ENCODE peak calls at places on chromosomes 3 and 15, in ten cellular contexts. One of them, this sample, is unnamed.
A peak's percentile ranks its signal among the peaks of the same experiment; 100 is the strongest.

GRCh38 chr3:84836961-84837360 is 121.8 kb upstream of the CADM2 start:
- ATAC-seq in body of pancreas: peak; percentile 63
- ATAC-seq in HepG2: peak; percentile 33
- ATAC-seq in right lobe of liver: no peak
- ATAC-seq in upper lobe of left lung: peak; percentile 75
- ATAC-seq in heart left ventricle: no peak
- ATAC-seq in GM12878: no peak
- ATAC-seq in A549: no peak
- ATAC-seq in HCT116: no peak
- ATAC-seq in gastrocnemius medialis: no peak
- ATAC-seq in this sample: no peak

GRCh38 chr3:127349501-127350171 is 61.8 kb upstream of the PRR20G start:
- ATAC-seq in body of pancreas: no peak
- ATAC-seq in HepG2: no peak
- ATAC-seq in right lobe of liver: no peak
- ATAC-seq in upper lobe of left lung: peak; percentile 56
- ATAC-seq in heart left ventricle: peak; percentile 34
- ATAC-seq in GM12878: no peak
- ATAC-seq in A549: no peak
- ATAC-seq in HCT116: no peak
- ATAC-seq in gastrocnemius medialis: no peak
- ATAC-seq in this sample: no peak

GRCh38 chr3:191330309-191330712 is at the start of gene UTS2B:
- ATAC-seq in body of pancreas: peak; percentile 24
- ATAC-seq in HepG2: peak; percentile 14
- ATAC-seq in right lobe of liver: peak; percentile 11
- ATAC-seq in upper lobe of left lung: peak; percentile 47
- ATAC-seq in heart left ventricle: peak; percentile 5
- ATAC-seq in GM12878: peak; percentile 4
- ATAC-seq in A549: peak; percentile 16
- ATAC-seq in HCT116: peak; percentile 33
- ATAC-seq in gastrocnemius medialis: peak; percentile 9
- ATAC-seq in this sample: no peak

GRCh38 chr3:47225310-47225906 is 57.2 kb downstream of the KIF9 start:
- ATAC-seq in body of pancreas: no peak
- ATAC-seq in HepG2: no peak
- ATAC-seq in right lobe of liver: peak; percentile 50
- ATAC-seq in upper lobe of left lung: no peak
- ATAC-seq in heart left ventricle: no peak
- ATAC-seq in GM12878: peak; percentile 85
- ATAC-seq in A549: no peak
- ATAC-seq in HCT116: no peak
- ATAC-seq in gastrocnemius medialis: no peak
- ATAC-seq in this sample: no peak

GRCh38 chr15:36921484-36922091 is 178.8 kb downstream of the MEIS2 start:
- ATAC-seq in body of pancreas: no peak
- ATAC-seq in HepG2: no peak
- ATAC-seq in right lobe of liver: peak; percentile 65
- ATAC-seq in upper lobe of left lung: no peak
- ATAC-seq in heart left ventricle: peak; percentile 77
- ATAC-seq in GM12878: no peak
- ATAC-seq in A549: no peak
- ATAC-seq in HCT116: no peak
- ATAC-seq in gastrocnemius medialis: no peak
- ATAC-seq in this sample: no peak

GRCh38 chr15:53312707-53313106 is 446.8 kb downstream of the WDR72 start:
- ATAC-seq in body of pancreas: no peak
- ATAC-seq in HepG2: no peak
- ATAC-seq in right lobe of liver: no peak
- ATAC-seq in upper lobe of left lung: no peak
- ATAC-seq in heart left ventricle: no peak
- ATAC-seq in GM12878: no peak
- ATAC-seq in A549: no peak
- ATAC-seq in HCT116: no peak
- ATAC-seq in gastrocnemius medialis: peak; percentile 64
- ATAC-seq in this sample: no peak

GRCh38 chr3:41600616-41601015 is 361.3 kb downstream of the ULK4 start:
- ATAC-seq in body of pancreas: no peak
- ATAC-seq in HepG2: no peak
- ATAC-seq in right lobe of liver: no peak
- ATAC-seq in upper lobe of left lung: no peak
- ATAC-seq in heart left ventricle: no peak
- ATAC-seq in GM12878: no peak
- ATAC-seq in A549: no peak
- ATAC-seq in HCT116: no peak
- ATAC-seq in gastrocnemius medialis: no peak
- ATAC-seq in this sample: no peak

GRCh38 chr15:63473749-63473998 is 30.7 kb upstream of the USP3 start:
- ATAC-seq in body of pancreas: no peak
- ATAC-seq in HepG2: no peak
- ATAC-seq in right lobe of liver: no peak
- ATAC-seq in upper lobe of left lung: no peak
- ATAC-seq in heart left ventricle: no peak
- ATAC-seq in GM12878: peak; percentile 20
- ATAC-seq in A549: no peak
- ATAC-seq in HCT116: no peak
- ATAC-seq in gastrocnemius medialis: no peak
- ATAC-seq in this sample: no peak

GRCh38 chr15:25450163-25450562 is 11.3 kb upstream of the UBE3A start:
- ATAC-seq in body of pancreas: no peak
- ATAC-seq in HepG2: no peak
- ATAC-seq in right lobe of liver: no peak
- ATAC-seq in upper lobe of left lung: no peak
- ATAC-seq in heart left ventricle: no peak
- ATAC-seq in GM12878: no peak
- ATAC-seq in A549: no peak
- ATAC-seq in HCT116: no peak
- ATAC-seq in gastrocnemius medialis: no peak
- ATAC-seq in this sample: no peak

GRCh38 chr3:152849996-152850578 is 15.2 kb downstream of the P2RY1 start:
- ATAC-seq in body of pancreas: no peak
- ATAC-seq in HepG2: no peak
- ATAC-seq in right lobe of liver: no peak
- ATAC-seq in upper lobe of left lung: no peak
- ATAC-seq in heart left ventricle: no peak
- ATAC-seq in GM12878: no peak
- ATAC-seq in A549: no peak
- ATAC-seq in HCT116: no peak
- ATAC-seq in gastrocnemius medialis: no peak
- ATAC-seq in this sample: no peak

GRCh38 chr3:104868291-104868690 is 498.4 kb upstream of the ALCAM start:
- ATAC-seq in body of pancreas: no peak
- ATAC-seq in HepG2: no peak
- ATAC-seq in right lobe of liver: no peak
- ATAC-seq in upper lobe of left lung: no peak
- ATAC-seq in heart left ventricle: no peak
- ATAC-seq in GM12878: no peak
- ATAC-seq in A549: no peak
- ATAC-seq in HCT116: no peak
- ATAC-seq in gastrocnemius medialis: no peak
- ATAC-seq in this sample: no peak

GRCh38 chr3:186362409-186362757 is 349 bp upstream of the DGKG start:
- ATAC-seq in body of pancreas: no peak
- ATAC-seq in HepG2: peak; percentile 64
- ATAC-seq in right lobe of liver: no peak
- ATAC-seq in upper lobe of left lung: no peak
- ATAC-seq in heart left ventricle: no peak
- ATAC-seq in GM12878: peak; percentile 38
- ATAC-seq in A549: peak; percentile 58
- ATAC-seq in HCT116: no peak
- ATAC-seq in gastrocnemius medialis: no peak
- ATAC-seq in this sample: no peak

GRCh38 chr3:4994144-4994730 is 15.0 kb downstream of the BHLHE40 start:
- ATAC-seq in body of pancreas: peak; percentile 39
- ATAC-seq in HepG2: no peak
- ATAC-seq in right lobe of liver: no peak
- ATAC-seq in upper lobe of left lung: no peak
- ATAC-seq in heart left ventricle: no peak
- ATAC-seq in GM12878: peak; percentile 40
- ATAC-seq in A549: peak; percentile 37
- ATAC-seq in HCT116: peak; percentile 31
- ATAC-seq in gastrocnemius medialis: peak; percentile 21
- ATAC-seq in this sample: no peak

GRCh38 chr3:130609580-130609979 is 92.6 kb downstream of the COL6A6 start:
- ATAC-seq in body of pancreas: no peak
- ATAC-seq in HepG2: no peak
- ATAC-seq in right lobe of liver: peak; percentile 48
- ATAC-seq in upper lobe of left lung: no peak
- ATAC-seq in heart left ventricle: peak; percentile 13
- ATAC-seq in GM12878: no peak
- ATAC-seq in A549: no peak
- ATAC-seq in HCT116: no peak
- ATAC-seq in gastrocnemius medialis: no peak
- ATAC-seq in this sample: peak; percentile 48

GRCh38 chr3:108345492-108346205 is 49.3 kb downstream of the HHLA2 start:
- ATAC-seq in body of pancreas: peak; percentile 97
- ATAC-seq in HepG2: no peak
- ATAC-seq in right lobe of liver: no peak
- ATAC-seq in upper lobe of left lung: no peak
- ATAC-seq in heart left ventricle: no peak
- ATAC-seq in GM12878: peak; percentile 21
- ATAC-seq in A549: no peak
- ATAC-seq in HCT116: no peak
- ATAC-seq in gastrocnemius medialis: no peak
- ATAC-seq in this sample: no peak

GRCh38 chr3:149812606-149813366 is at the start of gene RNF13:
- ATAC-seq in body of pancreas: peak; percentile 94
- ATAC-seq in HepG2: peak; percentile 97
- ATAC-seq in right lobe of liver: peak; percentile 90
- ATAC-seq in upper lobe of left lung: peak; percentile 98
- ATAC-seq in heart left ventricle: peak; percentile 97
- ATAC-seq in GM12878: peak; percentile 94
- ATAC-seq in A549: peak; percentile 93
- ATAC-seq in HCT116: peak; percentile 89
- ATAC-seq in gastrocnemius medialis: peak; percentile 91
- ATAC-seq in this sample: peak; percentile 96
- TF ChIP-seq POLR2A in body of pancreas: peak; percentile 92
- TF ChIP-seq POLR2A in HepG2: peak; percentile 80
- TF ChIP-seq POLR2A in right lobe of liver: peak; percentile 88
- TF ChIP-seq POLR2A in upper lobe of left lung: peak; percentile 81
- TF ChIP-seq POLR2A in heart left ventricle: no peak
- TF ChIP-seq POLR2A in GM12878: peak; percentile 83
- TF ChIP-seq POLR2A in A549: peak; percentile 78
- TF ChIP-seq POLR2A in HCT116: peak; percentile 95
- TF ChIP-seq POLR2A in gastrocnemius medialis: peak; percentile 75
- TF ChIP-seq POLR2A in this sample: peak; percentile 75

GRCh38 chr15:73927476-73928240 is 1.4 kb downstream of the LOXL1 start:
- ATAC-seq in body of pancreas: peak; percentile 74
- ATAC-seq in HepG2: peak; percentile 74
- ATAC-seq in right lobe of liver: peak; percentile 45
- ATAC-seq in upper lobe of left lung: peak; percentile 57
- ATAC-seq in heart left ventricle: peak; percentile 57
- ATAC-seq in GM12878: peak; percentile 84
- ATAC-seq in A549: peak; percentile 81
- ATAC-seq in HCT116: peak; percentile 83
- ATAC-seq in gastrocnemius medialis: peak; percentile 59
- ATAC-seq in this sample: peak; percentile 48
- TF ChIP-seq CTCF in body of pancreas: peak; percentile 38
- TF ChIP-seq CTCF in HepG2: peak; percentile 39
- TF ChIP-seq CTCF in right lobe of liver: peak; percentile 26
- TF ChIP-seq CTCF in upper lobe of left lung: peak; percentile 36
- TF ChIP-seq CTCF in heart left ventricle: peak; percentile 41
- TF ChIP-seq CTCF in GM12878: peak; percentile 45
- TF ChIP-seq CTCF in A549: peak; percentile 63
- TF ChIP-seq CTCF in HCT116: peak; percentile 76
- TF ChIP-seq CTCF in gastrocnemius medialis: no peak
- TF ChIP-seq CTCF in this sample: no peak

GRCh38 chr15:40160689-40161688 is at the start of gene BUB1B:
- ATAC-seq in body of pancreas: peak; percentile 99
- ATAC-seq in HepG2: peak; percentile 91
- ATAC-seq in right lobe of liver: peak; percentile 99
- ATAC-seq in upper lobe of left lung: peak; percentile 95
- ATAC-seq in heart left ventricle: peak; percentile 99
- ATAC-seq in GM12878: peak; percentile 88
- ATAC-seq in A549: peak; percentile 97
- ATAC-seq in HCT116: peak; percentile 93
- ATAC-seq in gastrocnemius medialis: peak; percentile 99
- ATAC-seq in this sample: peak; percentile 98
- TF ChIP-seq POLR2A in body of pancreas: no peak
- TF ChIP-seq POLR2A in HepG2: peak; percentile 62
- TF ChIP-seq POLR2A in right lobe of liver: no peak
- TF ChIP-seq POLR2A in upper lobe of left lung: no peak
- TF ChIP-seq POLR2A in heart left ventricle: no peak
- TF ChIP-seq POLR2A in GM12878: peak; percentile 92
- TF ChIP-seq POLR2A in A549: peak; percentile 19
- TF ChIP-seq POLR2A in HCT116: peak; percentile 75
- TF ChIP-seq POLR2A in gastrocnemius medialis: no peak
- TF ChIP-seq POLR2A in this sample: no peak

GRCh38 chr3:8990266-8991215 is 27.3 kb upstream of the RAD18 start:
- ATAC-seq in body of pancreas: no peak
- ATAC-seq in HepG2: no peak
- ATAC-seq in right lobe of liver: no peak
- ATAC-seq in upper lobe of left lung: no peak
- ATAC-seq in heart left ventricle: no peak
- ATAC-seq in GM12878: no peak
- ATAC-seq in A549: no peak
- ATAC-seq in HCT116: no peak
- ATAC-seq in gastrocnemius medialis: no peak
- ATAC-seq in this sample: no peak
- TF ChIP-seq CTCF in body of pancreas: no peak
- TF ChIP-seq CTCF in HepG2: no peak
- TF ChIP-seq CTCF in right lobe of liver: no peak
- TF ChIP-seq CTCF in upper lobe of left lung: no peak
- TF ChIP-seq CTCF in heart left ventricle: no peak
- TF ChIP-seq CTCF in GM12878: no peak
- TF ChIP-seq CTCF in A549: no peak
- TF ChIP-seq CTCF in HCT116: no peak
- TF ChIP-seq CTCF in gastrocnemius medialis: no peak
- TF ChIP-seq CTCF in this sample: no peak

DNA sequence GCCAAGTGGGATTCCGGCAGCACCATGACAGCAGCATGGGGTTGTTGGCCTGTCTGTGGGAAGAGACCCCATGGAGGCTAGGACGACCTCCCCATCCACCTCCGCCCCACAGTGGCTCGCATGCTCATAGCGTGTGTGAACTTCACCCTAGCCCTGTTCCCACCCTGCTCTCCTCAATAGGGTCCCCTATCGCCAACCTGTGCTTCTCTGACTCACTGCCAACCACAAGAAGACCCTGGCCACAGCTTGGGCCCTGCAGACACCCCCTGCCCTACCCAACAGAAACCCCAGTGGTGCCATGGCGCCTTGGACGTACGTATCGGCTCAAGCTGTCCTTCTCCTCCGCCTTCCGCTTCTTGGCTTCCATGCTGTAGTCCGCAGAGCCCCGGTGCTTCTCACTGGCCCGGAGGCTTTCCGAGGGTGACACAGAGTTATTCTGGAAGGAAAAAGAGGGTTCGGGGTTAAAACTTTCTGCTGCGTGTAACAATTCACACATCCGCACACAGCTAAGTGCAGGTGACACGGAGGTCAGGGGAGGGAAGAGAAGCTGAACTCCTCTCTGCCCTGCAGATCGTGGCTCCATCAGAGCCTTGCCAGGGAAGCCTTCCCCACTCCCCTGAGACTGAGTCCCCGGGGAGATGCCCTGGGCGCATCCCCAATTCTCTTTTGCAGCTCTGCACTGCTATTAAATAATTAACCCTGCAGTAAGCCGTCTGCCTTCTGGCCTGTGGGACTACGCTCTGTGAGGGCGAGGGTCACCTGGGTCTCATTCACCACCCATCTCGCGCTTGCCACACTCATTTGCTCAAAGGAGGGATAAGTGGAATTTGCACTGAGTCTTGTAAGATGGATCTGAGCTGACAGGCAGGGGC is 37.3 kb downstream of the TLE3 start:
- ATAC-seq in body of pancreas: no peak
- ATAC-seq in HepG2: no peak
- ATAC-seq in right lobe of liver: no peak
- ATAC-seq in upper lobe of left lung: no peak
- ATAC-seq in heart left ventricle: no peak
- ATAC-seq in GM12878: no peak
- ATAC-seq in A549: no peak
- ATAC-seq in HCT116: no peak
- ATAC-seq in gastrocnemius medialis: no peak
- ATAC-seq in this sample: no peak
- TF ChIP-seq POLR2A in body of pancreas: no peak
- TF ChIP-seq POLR2A in HepG2: no peak
- TF ChIP-seq POLR2A in right lobe of liver: no peak
- TF ChIP-seq POLR2A in upper lobe of left lung: no peak
- TF ChIP-seq POLR2A in heart left ventricle: no peak
- TF ChIP-seq POLR2A in GM12878: no peak
- TF ChIP-seq POLR2A in A549: no peak
- TF ChIP-seq POLR2A in HCT116: no peak
- TF ChIP-seq POLR2A in gastrocnemius medialis: no peak
- TF ChIP-seq POLR2A in this sample: no peak